ENCODE peak calls at places on chromosomes 12 and 14, in four cellular contexts. One of them, this sample, is unnamed.

GRCh38 chr12:98635657-98636323 is 8.8 kb downstream of the IKBIP start:
- DNase-seq in SK-N-MC: no peak
- DNase-seq in neural progenitor cell: no peak
- DNase-seq in CD8-positive, alpha-beta T cell: no peak
- DNase-seq in this sample: no peak

GRCh38 chr12:74889563-74890236 is 319.9 kb downstream of the KCNC2 start:
- DNase-seq in CD8-positive, alpha-beta T cell: no peak
- DNase-seq in SK-N-MC: no peak
- DNase-seq in neural progenitor cell: no peak
- DNase-seq in this sample: no peak

GRCh38 chr12:32025906-32026305 is 66.7 kb downstream of the RESF1 start:
- DNase-seq in neural progenitor cell: no peak
- DNase-seq in CD8-positive, alpha-beta T cell: peak; percentile 27
- DNase-seq in SK-N-MC: no peak
- DNase-seq in this sample: peak; percentile 35

GRCh38 chr12:131621701-131622421 is 89.0 kb upstream of the SFSWAP start:
- DNase-seq in CD8-positive, alpha-beta T cell: no peak
- DNase-seq in neural progenitor cell: peak; percentile 57
- DNase-seq in SK-N-MC: no peak
- DNase-seq in this sample: no peak

GRCh38 chr12:81450920-81451739 is 308.0 kb downstream of the PPFIA2 start:
- DNase-seq in CD8-positive, alpha-beta T cell: no peak
- DNase-seq in neural progenitor cell: peak; percentile 92
- DNase-seq in SK-N-MC: no peak
- DNase-seq in this sample: peak; percentile 44

GRCh38 chr14:68759017-68759569 is 33.8 kb downstream of the ZFP36L1 start:
- DNase-seq in neural progenitor cell: no peak
- DNase-seq in CD8-positive, alpha-beta T cell: no peak
- DNase-seq in SK-N-MC: no peak
- DNase-seq in this sample: no peak

GRCh38 chr14:102020058-102020971 is 55.9 kb downstream of the DYNC1H1 start:
- DNase-seq in neural progenitor cell: no peak
- DNase-seq in SK-N-MC: no peak
- DNase-seq in CD8-positive, alpha-beta T cell: peak; percentile 7
- DNase-seq in this sample: no peak

GRCh38 chr14:94581127-94581999 is at the start of gene SERPINA5:
- DNase-seq in CD8-positive, alpha-beta T cell: no peak
- DNase-seq in neural progenitor cell: peak; percentile 50
- DNase-seq in SK-N-MC: no peak
- DNase-seq in this sample: no peak

GRCh38 chr14:93906341-93907329 is 20.5 kb upstream of the FAM181A start:
- DNase-seq in CD8-positive, alpha-beta T cell: peak; percentile 25
- DNase-seq in neural progenitor cell: peak; percentile 78
- DNase-seq in SK-N-MC: peak; percentile 14
- DNase-seq in this sample: peak; percentile 59

GRCh38 chr14:103155013-103155412 is 31.8 kb downstream of the TNFAIP2 start:
- DNase-seq in SK-N-MC: no peak
- DNase-seq in neural progenitor cell: no peak
- DNase-seq in CD8-positive, alpha-beta T cell: no peak
- DNase-seq in this sample: no peak

GRCh38 chr12:94590428-94590827 is 59.9 kb downstream of the TMCC3 start:
- DNase-seq in SK-N-MC: no peak
- DNase-seq in neural progenitor cell: peak; percentile 66
- DNase-seq in CD8-positive, alpha-beta T cell: no peak
- DNase-seq in this sample: no peak

GRCh38 chr14:102183922-102184677 is 44.4 kb downstream of the WDR20 start:
- DNase-seq in SK-N-MC: no peak
- DNase-seq in CD8-positive, alpha-beta T cell: no peak
- DNase-seq in neural progenitor cell: peak; percentile 19
- DNase-seq in this sample: no peak

GRCh38 chr14:42884100-42884499 is 1277.4 kb downstream of the LRFN5 start:
- DNase-seq in SK-N-MC: peak; percentile 78
- DNase-seq in CD8-positive, alpha-beta T cell: no peak
- DNase-seq in neural progenitor cell: no peak
- DNase-seq in this sample: no peak

GRCh38 chr12:122203301-122203967 is at the start of gene B3GNT4:
- DNase-seq in neural progenitor cell: peak; percentile 79
- DNase-seq in SK-N-MC: no peak
- DNase-seq in CD8-positive, alpha-beta T cell: peak; percentile 64
- DNase-seq in this sample: peak; percentile 32

GRCh38 chr12:75631809-75632208 is 120.4 kb upstream of the KRR1 start:
- DNase-seq in CD8-positive, alpha-beta T cell: no peak
- DNase-seq in neural progenitor cell: peak; percentile 29
- DNase-seq in SK-N-MC: no peak
- DNase-seq in this sample: no peak

GRCh38 chr12:27305673-27306504 is 26.7 kb upstream of the BMAL2 start:
- DNase-seq in CD8-positive, alpha-beta T cell: no peak
- DNase-seq in SK-N-MC: peak; percentile 8
- DNase-seq in neural progenitor cell: peak; percentile 36
- DNase-seq in this sample: peak; percentile 60

GRCh38 chr12:111636209-111636928 is 37.3 kb upstream of the ATXN2 start:
- DNase-seq in CD8-positive, alpha-beta T cell: no peak
- DNase-seq in SK-N-MC: peak; percentile 82
- DNase-seq in neural progenitor cell: peak; percentile 84
- DNase-seq in this sample: no peak

GRCh38 chr14:28609228-28609828 is 157.3 kb upstream of the FOXG1 start:
- DNase-seq in neural progenitor cell: peak; percentile 75
- DNase-seq in SK-N-MC: peak; percentile 60
- DNase-seq in CD8-positive, alpha-beta T cell: no peak
- DNase-seq in this sample: peak; percentile 30

GRCh38 chr12:48004941-48005749 is 869 bp upstream of the COL2A1 start:
- DNase-seq in SK-N-MC: no peak
- DNase-seq in neural progenitor cell: peak; percentile 65
- DNase-seq in CD8-positive, alpha-beta T cell: no peak
- DNase-seq in this sample: no peak

GRCh38 chr12:53653595-53653994 is 22.3 kb downstream of the ATP5MC2 start:
- DNase-seq in SK-N-MC: no peak
- DNase-seq in neural progenitor cell: no peak
- DNase-seq in CD8-positive, alpha-beta T cell: no peak
- DNase-seq in this sample: no peak

GRCh38 chr14:104845033-104845666 is 19.9 kb upstream of the CEP170B start:
- DNase-seq in CD8-positive, alpha-beta T cell: no peak
- DNase-seq in neural progenitor cell: no peak
- DNase-seq in SK-N-MC: no peak
- DNase-seq in this sample: no peak

GRCh38 chr14:90785474-90785873 is 30.8 kb downstream of the TTC7B start:
- DNase-seq in neural progenitor cell: no peak
- DNase-seq in SK-N-MC: peak; percentile 8
- DNase-seq in CD8-positive, alpha-beta T cell: no peak
- DNase-seq in this sample: no peak

GRCh38 chr14:103710771-103711392 is 4.4 kb downstream of the XRCC3 start:
- DNase-seq in SK-N-MC: no peak
- DNase-seq in CD8-positive, alpha-beta T cell: no peak
- DNase-seq in neural progenitor cell: no peak
- DNase-seq in this sample: no peak

GRCh38 chr12:47715877-47716548 is 9.3 kb downstream of the ENDOU start:
- DNase-seq in neural progenitor cell: no peak
- DNase-seq in SK-N-MC: no peak
- DNase-seq in CD8-positive, alpha-beta T cell: no peak
- DNase-seq in this sample: no peak

GRCh38 chr14:51432302-51432948 is 192.4 kb downstream of the TMX1 start:
- DNase-seq in neural progenitor cell: no peak
- DNase-seq in CD8-positive, alpha-beta T cell: no peak
- DNase-seq in SK-N-MC: no peak
- DNase-seq in this sample: no peak

GRCh38 chr14:95577875-95578274 is 43.0 kb downstream of the GLRX5 start:
- DNase-seq in neural progenitor cell: no peak
- DNase-seq in CD8-positive, alpha-beta T cell: no peak
- DNase-seq in SK-N-MC: no peak
- DNase-seq in this sample: no peak

GRCh38 chr12:95282266-95282665 is 64.7 kb downstream of the VEZT start:
- DNase-seq in CD8-positive, alpha-beta T cell: no peak
- DNase-seq in neural progenitor cell: no peak
- DNase-seq in SK-N-MC: no peak
- DNase-seq in this sample: no peak

GRCh38 chr12:19666070-19666469 is 226.8 kb downstream of the AEBP2 start:
- DNase-seq in neural progenitor cell: no peak
- DNase-seq in CD8-positive, alpha-beta T cell: no peak
- DNase-seq in SK-N-MC: no peak
- DNase-seq in this sample: no peak

GRCh38 chr14:95037273-95037672 is 120.1 kb downstream of the DICER1 start:
- DNase-seq in neural progenitor cell: no peak
- DNase-seq in SK-N-MC: no peak
- DNase-seq in CD8-positive, alpha-beta T cell: no peak
- DNase-seq in this sample: no peak

GRCh38 chr14:55583942-55584468 is 4.0 kb downstream of the KTN1 start:
- DNase-seq in CD8-positive, alpha-beta T cell: no peak
- DNase-seq in SK-N-MC: no peak
- DNase-seq in neural progenitor cell: no peak
- DNase-seq in this sample: no peak

GRCh38 chr12:62882696-62883095 is 52.3 kb downstream of the PPM1H start:
- DNase-seq in SK-N-MC: no peak
- DNase-seq in neural progenitor cell: no peak
- DNase-seq in CD8-positive, alpha-beta T cell: no peak
- DNase-seq in this sample: no peak

GRCh38 chr12:51401020-51401419 is 9.8 kb upstream of the GALNT6 start:
- DNase-seq in CD8-positive, alpha-beta T cell: no peak
- DNase-seq in neural progenitor cell: no peak
- DNase-seq in SK-N-MC: no peak
- DNase-seq in this sample: no peak

GRCh38 chr14:99259327-99259726 is 12.7 kb downstream of the BCL11B start:
- DNase-seq in SK-N-MC: no peak
- DNase-seq in neural progenitor cell: no peak
- DNase-seq in CD8-positive, alpha-beta T cell: no peak
- DNase-seq in this sample: no peak

GRCh38 chr14:59417301-59417700 is 47.9 kb downstream of the GPR135 start:
- DNase-seq in CD8-positive, alpha-beta T cell: no peak
- DNase-seq in SK-N-MC: no peak
- DNase-seq in neural progenitor cell: no peak
- DNase-seq in this sample: no peak

GRCh38 chr12:80195143-80195726 is 95.9 kb downstream of the OTOGL start:
- DNase-seq in CD8-positive, alpha-beta T cell: no peak
- DNase-seq in neural progenitor cell: peak; percentile 71
- DNase-seq in SK-N-MC: peak; percentile 48
- DNase-seq in this sample: peak; percentile 67

GRCh38 chr12:116057356-116057755 is 220.1 kb downstream of the MED13L start:
- DNase-seq in neural progenitor cell: no peak
- DNase-seq in CD8-positive, alpha-beta T cell: no peak
- DNase-seq in SK-N-MC: no peak
- DNase-seq in this sample: no peak

DNA sequence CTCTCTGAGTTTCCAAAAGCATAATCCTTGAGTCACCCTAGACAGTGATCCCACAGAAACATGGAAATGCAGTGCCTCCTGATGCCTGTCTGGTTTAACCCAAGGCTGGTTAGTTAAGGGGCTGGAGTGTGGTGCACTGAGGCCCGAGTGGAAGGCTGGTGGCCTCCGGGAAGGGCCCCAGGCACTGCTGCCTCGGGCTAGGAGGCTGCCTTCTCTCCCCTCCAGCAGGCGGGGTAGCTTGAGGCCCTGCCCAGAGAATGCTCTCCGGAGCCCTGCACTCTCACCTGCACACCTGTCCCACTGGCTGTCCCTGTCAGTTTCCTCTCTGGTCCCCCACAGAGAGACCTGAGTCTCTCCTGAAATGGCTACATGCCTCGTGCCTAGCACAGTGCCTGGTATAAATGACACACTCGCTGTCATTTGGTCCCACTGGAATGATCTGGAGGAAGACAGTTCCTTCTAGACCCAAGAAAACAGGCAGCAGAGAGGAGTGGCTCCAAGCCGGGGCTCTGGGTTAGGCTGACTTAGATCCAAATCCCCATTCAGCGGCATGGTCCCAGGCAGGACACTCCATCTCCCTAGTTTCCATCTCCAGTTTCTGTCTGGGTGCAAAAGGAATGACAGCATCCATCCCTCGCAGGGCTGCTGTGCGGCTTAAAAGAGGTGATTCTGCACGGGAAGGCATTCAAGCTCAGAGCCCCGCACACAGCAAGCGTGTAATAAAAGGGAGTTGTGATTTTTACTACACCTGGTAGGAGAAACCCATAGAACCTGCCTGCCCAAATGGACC is 54.0 kb downstream of the RBM19 start:
- DNase-seq in CD8-positive, alpha-beta T cell: no peak
- DNase-seq in neural progenitor cell: no peak
- DNase-seq in SK-N-MC: no peak
- DNase-seq in this sample: no peak
- H3K36me3 ChIP-seq in CD8-positive, alpha-beta T cell: peaks cover 37% of the 10 kb centered on the region
- H3K36me3 ChIP-seq in neural progenitor cell: no peaks in the 10 kb centered on the region
- H3K36me3 ChIP-seq in SK-N-MC: no peaks in the 10 kb centered on the region
- H3K36me3 ChIP-seq in this sample: no peaks in the 10 kb centered on the region

GRCh38 chr12:104524026-104524425 is 67.3 kb downstream of the CHST11 start:
- DNase-seq in neural progenitor cell: no peak
- DNase-seq in CD8-positive, alpha-beta T cell: no peak
- DNase-seq in SK-N-MC: no peak
- DNase-seq in this sample: no peak

GRCh38 chr12:104529130-104529874 is 72.6 kb downstream of the CHST11 start:
- DNase-seq in CD8-positive, alpha-beta T cell: no peak
- DNase-seq in SK-N-MC: no peak
- DNase-seq in neural progenitor cell: no peak
- DNase-seq in this sample: no peak

GRCh38 chr12:104524433-104524832 is 67.7 kb downstream of the CHST11 start:
- DNase-seq in CD8-positive, alpha-beta T cell: no peak
- DNase-seq in neural progenitor cell: no peak
- DNase-seq in SK-N-MC: no peak
- DNase-seq in this sample: no peak

GRCh38 chr12:104526320-104526719 is 69.6 kb downstream of the CHST11 start:
- DNase-seq in CD8-positive, alpha-beta T cell: no peak
- DNase-seq in neural progenitor cell: peak; percentile 55
- DNase-seq in SK-N-MC: no peak
- DNase-seq in this sample: no peak

GRCh38 chr12:104526751-104527150 is 70.0 kb downstream of the CHST11 start:
- DNase-seq in CD8-positive, alpha-beta T cell: no peak
- DNase-seq in SK-N-MC: no peak
- DNase-seq in neural progenitor cell: peak; percentile 22
- DNase-seq in this sample: no peak
- H3K27ac ChIP-seq in CD8-positive, alpha-beta T cell: no peak overlapping the region
- H3K27ac ChIP-seq in SK-N-MC: no peak overlapping the region
- H3K27ac ChIP-seq in neural progenitor cell: peak overlapping the region; percentile 70
- H3K27ac ChIP-seq in this sample: no peak overlapping the region

DNA sequence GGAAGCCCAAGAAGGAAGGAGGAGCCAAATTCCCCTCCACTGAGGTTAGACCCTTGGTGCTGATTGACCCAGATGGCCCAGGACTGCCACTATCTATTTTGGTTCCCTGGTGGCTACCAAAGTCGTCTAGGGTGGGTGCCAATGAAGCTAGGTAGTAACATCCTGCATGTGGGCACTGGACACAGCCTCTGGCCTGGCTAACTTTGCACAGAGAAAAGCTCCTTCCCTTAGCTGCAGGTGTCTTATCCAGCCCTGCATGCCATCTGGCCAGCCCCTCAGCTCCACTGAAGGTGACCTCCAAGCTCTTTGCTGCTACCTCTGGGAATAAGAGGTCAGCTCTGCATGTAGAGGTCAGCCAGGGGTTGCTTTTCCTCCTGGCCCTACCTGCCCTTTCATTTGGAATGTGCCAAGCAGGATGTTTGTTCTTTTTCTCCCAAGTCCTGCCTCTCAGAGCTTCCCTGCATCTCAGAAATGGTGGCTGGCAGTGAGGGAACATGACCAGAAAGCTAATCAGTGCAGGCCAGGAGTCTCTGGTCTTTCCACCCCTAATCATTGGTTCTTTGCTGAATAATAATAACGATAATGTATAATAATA is 34.0 kb downstream of the JDP2 start:
- DNase-seq in SK-N-MC: no peak
- DNase-seq in neural progenitor cell: no peak
- DNase-seq in CD8-positive, alpha-beta T cell: no peak
- DNase-seq in this sample: no peak
- H3K36me3 ChIP-seq in SK-N-MC: peaks cover 51% of the 10 kb centered on the region
- H3K36me3 ChIP-seq in neural progenitor cell: no peaks in the 10 kb centered on the region
- H3K36me3 ChIP-seq in CD8-positive, alpha-beta T cell: no peaks in the 10 kb centered on the region
- H3K36me3 ChIP-seq in this sample: no peaks in the 10 kb centered on the region

GRCh38 chr12:45407967-45408743 is 192.3 kb downstream of the ANO6 start:
- DNase-seq in neural progenitor cell: no peak
- DNase-seq in CD8-positive, alpha-beta T cell: no peak
- DNase-seq in SK-N-MC: no peak
- DNase-seq in this sample: no peak
- H3K27ac ChIP-seq in neural progenitor cell: no peak overlapping the region
- H3K27ac ChIP-seq in CD8-positive, alpha-beta T cell: no peak overlapping the region
- H3K27ac ChIP-seq in SK-N-MC: no peak overlapping the region
- H3K27ac ChIP-seq in this sample: no peak overlapping the region

This sample was measured in MM.1S.